ENCODE peak calls at places on chromosomes 4 and X, in seven cellular contexts. W, K, X, S, H, O and L are unnamed samples. For H3K4me1, the result is how much of the 10 kb centered on the place peaks cover.

GRCh38 chrX:153818571-153819397 is 11.6 kb downstream of the PDZD4 start:
- DNase-seq in W (peak), K (peak), X (no peak), S (peak), H (peak), O (no peak), L (peak)

GRCh38 chrX:46837543-46838481 is 969 bp downstream of the RP2 start:
- DNase-seq in W (no peak), K (no peak), X (peak), S (no peak), H (peak), O (no peak), L (no peak)

GRCh38 chr4:37561803-37562207 is 124.4 kb downstream of the RELL1 start:
- DNase-seq in W (no peak), K (no peak), X (no peak), S (no peak), H (no peak), O (no peak), L (peak)

GRCh38 chr4:170088686-170089085 is 1.1 kb downstream of the AADAT start:
- DNase-seq in W (no peak), K (no peak), X (no peak), S (no peak), H (no peak), O (no peak), L (no peak)

GRCh38 chr4:142781114-142781513 is 65.0 kb downstream of the INPP4B start:
- DNase-seq in W (no peak), K (no peak), X (no peak), S (no peak), H (no peak), O (no peak), L (no peak)

GRCh38 chr4:109690690-109691410 is 12.4 kb downstream of the CASP6 start:
- DNase-seq in W (no peak), K (no peak), X (peak), S (no peak), H (no peak), O (no peak), L (no peak)

GRCh38 chrX:57964975-57965374 is 54.7 kb upstream of the ZXDA start:
- DNase-seq in W (no peak), K (no peak), X (no peak), S (no peak), H (no peak), O (no peak), L (no peak)

GRCh38 chr4:79652726-79653125 is 244.7 kb upstream of the GK2 start:
- DNase-seq in W (no peak), K (no peak), X (no peak), S (no peak), H (peak), O (no peak), L (no peak)

GRCh38 chrX:122219226-122219625 is 964.9 kb upstream of the GRIA3 start:
- DNase-seq in W (no peak), K (no peak), X (no peak), S (no peak), H (peak), O (no peak), L (no peak)

GRCh38 chrX:153488231-153488914 is 6.4 kb upstream of the BGN start:
- DNase-seq in W (no peak), K (no peak), X (no peak), S (no peak), H (peak), O (no peak), L (no peak)

GRCh38 chrX:76148753-76149152 is 24.1 kb upstream of the PBDC1 start:
- DNase-seq in W (peak), K (peak), X (peak), S (peak), H (peak), O (peak), L (peak)

GRCh38 chr4:36285784-36286480 is 4.5 kb downstream of the DTHD1 start:
- DNase-seq in W (no peak), K (no peak), X (peak), S (peak), H (no peak), O (no peak), L (no peak)

GRCh38 chr4:142353149-142353738 is 492.9 kb downstream of the INPP4B start:
- DNase-seq in W (no peak), K (no peak), X (peak), S (no peak), H (peak), O (no peak), L (peak)

GRCh38 chr4:163701915-163702314 is 207.4 kb downstream of the TMA16 start:
- DNase-seq in W (no peak), K (no peak), X (no peak), S (no peak), H (no peak), O (no peak), L (peak)

GRCh38 chr4:13642576-13642975 is 15.1 kb upstream of the BOD1L1 start:
- DNase-seq in W (no peak), K (peak), X (no peak), S (no peak), H (peak), O (peak), L (no peak)

GRCh38 chrX:108582151-108582550 is 142.5 kb downstream of the COL4A5 start:
- DNase-seq in W (no peak), K (no peak), X (no peak), S (no peak), H (no peak), O (no peak), L (no peak)

GRCh38 chr4:61938250-61938846 is 738.2 kb downstream of the ADGRL3 start:
- DNase-seq in W (no peak), K (no peak), X (no peak), S (no peak), H (no peak), O (no peak), L (no peak)

GRCh38 chr4:167020410-167020809 is 213.9 kb downstream of the SPOCK3 start:
- DNase-seq in W (no peak), K (no peak), X (no peak), S (no peak), H (no peak), O (no peak), L (peak)

GRCh38 chrX:120310861-120311631 is at the start of gene TMEM255A:
- DNase-seq in W (no peak), K (no peak), X (peak), S (no peak), H (peak), O (no peak), L (peak)

GRCh38 chr4:108473163-108473720 is 147.1 kb upstream of the RPL34 start:
- DNase-seq in W (no peak), K (no peak), X (no peak), S (no peak), H (no peak), O (no peak), L (no peak)

GRCh38 chr4:37827030-37827705 is 682 bp downstream of the PGM2 start:
- DNase-seq in W (no peak), K (no peak), X (peak), S (peak), H (peak), O (no peak), L (no peak)

GRCh38 chr4:125739760-125740159 is 425.0 kb downstream of the FAT4 start:
- DNase-seq in W (no peak), K (no peak), X (no peak), S (no peak), H (peak), O (no peak), L (peak)

GRCh38 chr4:154928640-154929257 is 147.7 kb downstream of the RBM46 start:
- DNase-seq in W (no peak), K (peak), X (no peak), S (no peak), H (peak), O (no peak), L (peak)

GRCh38 chr4:140048419-140049022 is 105.5 kb downstream of the MAML3 start:
- DNase-seq in W (no peak), K (no peak), X (no peak), S (no peak), H (no peak), O (no peak), L (no peak)

GRCh38 chr4:140047781-140048180 is 106.2 kb downstream of the MAML3 start:
- DNase-seq in W (no peak), K (no peak), X (no peak), S (no peak), H (no peak), O (no peak), L (no peak)

GRCh38 chr4:140046037-140046436 is 107.9 kb downstream of the MAML3 start:
- DNase-seq in W (no peak), K (no peak), X (no peak), S (no peak), H (no peak), O (no peak), L (no peak)

GRCh38 chr4:140046573-140046972 is 107.4 kb downstream of the MAML3 start:
- DNase-seq in W (no peak), K (no peak), X (no peak), S (no peak), H (no peak), O (no peak), L (no peak)

GRCh38 chr4:140047017-140047640 is 106.9 kb downstream of the MAML3 start:
- DNase-seq in W (peak), K (peak), X (no peak), S (no peak), H (no peak), O (no peak), L (no peak)
- H3K4me1 ChIP-seq in W (under half), K (under half), X (under half), S (under half), H (under half), O (under half), L (under half)

GRCh38 chr4:168077726-168078239 is 14.6 kb upstream of the ANXA10 start:
- DNase-seq in W (no peak), K (no peak), X (no peak), S (no peak), H (no peak), O (no peak), L (no peak)
- H3K4me1 ChIP-seq in W (under half), K (under half), X (under half), S (under half), H (under half), O (under half), L (under half)

GRCh38 chr4:88817740-88818139 is 120.1 kb upstream of the NAP1L5 start:
- DNase-seq in W (no peak), K (no peak), X (peak), S (no peak), H (no peak), O (no peak), L (no peak)

GRCh38 chr4:88820723-88821368 is 123.2 kb upstream of the NAP1L5 start:
- DNase-seq in W (no peak), K (peak), X (no peak), S (no peak), H (peak), O (no peak), L (no peak)

GRCh38 chr4:88822034-88822433 is 124.4 kb upstream of the NAP1L5 start:
- DNase-seq in W (no peak), K (no peak), X (no peak), S (no peak), H (no peak), O (no peak), L (no peak)

GRCh38 chr4:88823058-88823919 is 125.7 kb upstream of the NAP1L5 start:
- DNase-seq in W (peak), K (peak), X (peak), S (peak), H (peak), O (peak), L (peak)

DNA sequence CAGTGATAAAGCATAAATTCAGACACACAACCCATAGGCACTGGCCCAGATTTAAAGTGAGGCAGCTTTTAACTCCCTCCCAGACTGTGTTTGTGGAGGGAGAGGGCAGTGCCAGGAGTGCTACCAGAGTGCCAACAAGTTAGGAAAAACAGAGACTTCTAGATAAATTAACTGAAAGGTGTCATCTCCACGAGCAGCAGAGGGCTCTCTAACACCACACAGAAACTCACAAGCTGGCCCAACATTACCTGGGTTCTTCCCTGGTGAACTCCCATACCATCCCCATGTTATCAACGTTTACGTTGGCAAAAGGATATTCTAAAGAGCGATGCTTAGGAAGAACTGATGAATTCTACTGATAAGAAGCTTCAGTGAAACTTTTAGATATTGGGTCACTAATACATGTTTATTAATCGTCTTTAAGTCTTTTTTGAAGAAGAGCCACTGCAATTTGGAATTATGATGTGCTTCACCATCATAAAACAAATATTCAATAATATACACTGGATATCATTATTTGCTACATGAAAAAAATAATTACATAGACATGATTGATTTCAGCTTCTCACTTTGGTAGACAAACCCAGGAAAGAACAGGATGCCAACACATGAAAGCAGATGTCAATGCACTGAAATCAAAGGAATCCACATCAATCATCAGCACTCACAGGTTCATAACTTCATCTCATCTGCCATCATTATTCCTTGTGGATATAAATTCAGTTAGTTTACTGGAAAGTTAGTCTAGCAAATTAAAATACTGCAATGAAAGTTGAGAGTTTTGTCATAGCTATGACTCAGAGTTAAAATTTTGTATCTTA is 121.2 kb upstream of the NAP1L5 start:
- DNase-seq in W (peak), K (peak), X (peak), S (peak), H (peak), O (peak), L (peak)
- H3K4me1 ChIP-seq in W (under half), K (half or more), X (under half), S (under half), H (under half), O (under half), L (under half)

DNA sequence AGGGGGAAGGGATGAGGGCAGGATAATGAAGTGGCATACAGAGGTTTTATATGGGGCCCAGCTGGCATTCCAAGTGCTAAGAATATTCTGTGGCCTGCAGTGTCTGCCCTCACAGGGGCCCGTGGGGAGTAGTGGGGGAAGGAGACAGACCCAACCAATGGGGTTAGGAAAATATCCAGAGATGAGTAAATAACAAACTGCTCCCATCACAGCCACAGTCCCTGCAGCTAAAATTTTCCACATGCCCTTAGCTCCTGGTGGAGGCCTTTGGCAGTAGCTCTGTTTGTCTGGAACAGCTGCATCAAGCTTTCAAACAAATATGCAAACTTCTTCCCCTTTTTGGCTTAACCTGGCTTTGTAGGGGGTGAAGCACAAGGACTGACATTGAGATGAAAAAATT is 3.1 kb downstream of the SRPX2 start:
- DNase-seq in W (peak), K (no peak), X (no peak), S (no peak), H (peak), O (no peak), L (no peak)
- H3K4me1 ChIP-seq in W (under half), K (under half), X (under half), S (under half), H (half or more), O (under half), L (under half)

GRCh38 chr4:86879641-86880040 is 12.6 kb downstream of the C4orf36 start:
- DNase-seq in W (no peak), K (no peak), X (no peak), S (no peak), H (no peak), O (no peak), L (no peak)
- H3K4me1 ChIP-seq in W (under half), K (under half), X (under half), S (under half), H (under half), O (under half), L (under half)

GRCh38 chrX:95889279-95889678 is 795.4 kb upstream of the DIAPH2 start:
- DNase-seq in W (no peak), K (no peak), X (no peak), S (no peak), H (no peak), O (no peak), L (no peak)
- H3K4me1 ChIP-seq in W (under half), K (under half), X (under half), S (under half), H (under half), O (under half), L (under half)

DNA sequence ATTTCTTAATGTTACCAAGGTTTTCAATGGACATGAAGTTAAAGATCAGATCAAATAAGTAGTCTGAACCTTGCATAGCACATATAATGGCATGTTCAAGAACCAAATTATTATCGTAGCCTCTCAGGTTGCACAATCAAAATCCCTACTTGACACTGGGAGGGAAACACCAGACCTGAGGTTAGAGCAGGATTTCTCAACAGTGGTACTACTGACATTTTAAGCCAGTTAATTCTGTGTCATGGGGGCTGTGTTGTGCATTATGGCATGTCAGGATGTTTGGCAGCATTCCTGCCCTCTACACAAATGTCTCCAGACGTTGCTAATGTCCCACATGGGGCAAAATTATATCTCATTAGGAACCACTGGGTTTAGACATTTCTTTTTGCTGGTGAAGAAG is 20.8 kb downstream of the RLIM start:
- DNase-seq in W (no peak), K (no peak), X (no peak), S (no peak), H (peak), O (no peak), L (no peak)
- H3K4me1 ChIP-seq in W (under half), K (under half), X (under half), S (under half), H (under half), O (under half), L (under half)

GRCh38 chr4:87047281-87047798 is 112.5 kb downstream of the AFF1 start:
- DNase-seq in W (no peak), K (no peak), X (no peak), S (no peak), H (no peak), O (no peak), L (no peak)
- H3K4me1 ChIP-seq in W (half or more), K (half or more), X (under half), S (under half), H (under half), O (under half), L (under half)

GRCh38 chr4:10101559-10102192 is 14.9 kb downstream of the WDR1 start:
- DNase-seq in W (no peak), K (no peak), X (no peak), S (no peak), H (no peak), O (no peak), L (no peak)

GRCh38 chr4:10104211-10104990 is 12.2 kb downstream of the WDR1 start:
- DNase-seq in W (no peak), K (no peak), X (peak), S (no peak), H (peak), O (no peak), L (no peak)

GRCh38 chr4:10104991-10105276 is 11.7 kb downstream of the WDR1 start:
- DNase-seq in W (no peak), K (no peak), X (no peak), S (no peak), H (no peak), O (no peak), L (no peak)

GRCh38 chr4:10102193-10102980 is 14.2 kb downstream of the WDR1 start:
- DNase-seq in W (no peak), K (no peak), X (no peak), S (no peak), H (no peak), O (no peak), L (no peak)

DNA sequence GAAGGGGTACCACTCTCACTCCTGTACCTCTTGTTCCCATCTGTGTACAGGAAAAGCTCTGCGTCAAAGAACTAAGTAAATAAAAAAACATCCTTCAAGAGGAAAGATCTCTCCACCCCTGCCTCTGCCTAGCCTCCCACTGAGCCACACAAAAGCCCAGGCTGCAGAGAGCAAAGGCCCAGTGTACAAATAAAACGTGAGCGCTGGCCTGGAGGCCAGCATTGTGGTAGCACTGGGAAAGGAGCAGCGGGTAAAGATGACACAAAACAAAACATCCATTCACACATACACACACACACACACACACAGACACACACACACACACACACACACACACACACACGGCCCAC is 13.6 kb downstream of the WDR1 start:
- DNase-seq in W (no peak), K (no peak), X (no peak), S (no peak), H (no peak), O (no peak), L (no peak)
- H3K4me1 ChIP-seq in W (half or more), K (under half), X (half or more), S (under half), H (half or more), O (half or more), L (under half)

DNA sequence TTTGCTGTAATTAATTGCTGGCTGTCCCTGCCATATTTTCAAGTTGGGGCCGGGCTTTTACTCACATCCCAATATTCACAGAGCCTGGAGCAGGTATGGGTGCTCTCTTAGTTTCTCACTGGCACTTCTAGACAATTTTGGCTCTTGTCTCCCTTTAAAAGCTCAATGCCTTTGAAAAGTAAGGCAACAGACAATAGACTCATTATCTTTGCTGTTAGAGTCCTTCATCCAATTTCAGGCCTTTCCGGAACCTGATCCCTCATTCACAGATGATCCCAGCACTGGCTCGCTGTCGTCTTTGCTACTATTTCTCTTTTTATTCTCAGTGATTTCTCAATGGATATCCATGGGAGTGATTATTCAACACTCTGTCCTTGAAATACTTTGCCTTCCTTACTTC is 6.7 kb downstream of the ARSJ start:
- DNase-seq in W (no peak), K (no peak), X (no peak), S (no peak), H (no peak), O (no peak), L (no peak)
- H3K4me1 ChIP-seq in W (under half), K (under half), X (under half), S (under half), H (under half), O (under half), L (under half)